ENCODE peak calls at places on chromosome 14, in eight cellular contexts. One of them, this sample, is unnamed. For H3K4me1, the result is how much of the 10 kb centered on the place peaks cover.

GRCh38 chr14:100348779-100349708 is 25.9 kb downstream of the SLC25A47 start:
- DNase-seq in psoas muscle: no peak
- DNase-seq in cardiac muscle cell: no peak
- DNase-seq in A673: no peak
- DNase-seq in H9: no peak
- DNase-seq in left lung: no peak
- DNase-seq in thoracic aorta: no peak
- DNase-seq in lower lobe of right lung: no peak
- DNase-seq in this sample: no peak

GRCh38 chr14:92252291-92252690 is 70.7 kb upstream of the SLC24A4 start:
- DNase-seq in left lung: no peak
- DNase-seq in H9: no peak
- DNase-seq in cardiac muscle cell: no peak
- DNase-seq in A673: no peak
- DNase-seq in lower lobe of right lung: no peak
- DNase-seq in thoracic aorta: no peak
- DNase-seq in psoas muscle: no peak
- DNase-seq in this sample: no peak

GRCh38 chr14:75127903-75128595 is 1.2 kb upstream of the NEK9 start:
- DNase-seq in cardiac muscle cell: no peak
- DNase-seq in A673: no peak
- DNase-seq in lower lobe of right lung: no peak
- DNase-seq in H9: no peak
- DNase-seq in left lung: no peak
- DNase-seq in thoracic aorta: no peak
- DNase-seq in psoas muscle: no peak
- DNase-seq in this sample: no peak

GRCh38 chr14:90397401-90398314 is 829 bp downstream of the CALM1 start:
- DNase-seq in left lung: peak
- DNase-seq in thoracic aorta: no peak
- DNase-seq in A673: peak
- DNase-seq in lower lobe of right lung: peak
- DNase-seq in cardiac muscle cell: peak
- DNase-seq in H9: peak
- DNase-seq in psoas muscle: peak
- DNase-seq in this sample: peak

GRCh38 chr14:105172476-105172875 is 3.9 kb upstream of the JAG2 start:
- DNase-seq in thoracic aorta: no peak
- DNase-seq in A673: no peak
- DNase-seq in left lung: no peak
- DNase-seq in cardiac muscle cell: no peak
- DNase-seq in lower lobe of right lung: no peak
- DNase-seq in H9: no peak
- DNase-seq in psoas muscle: no peak
- DNase-seq in this sample: no peak

GRCh38 chr14:105313381-105314286 is 914 bp upstream of the PACS2 start:
- DNase-seq in lower lobe of right lung: peak
- DNase-seq in cardiac muscle cell: peak
- DNase-seq in left lung: peak
- DNase-seq in H9: peak
- DNase-seq in thoracic aorta: no peak
- DNase-seq in psoas muscle: peak
- DNase-seq in A673: no peak
- DNase-seq in this sample: no peak

GRCh38 chr14:71985538-71986234 is 53.5 kb downstream of the RGS6 start:
- DNase-seq in H9: no peak
- DNase-seq in psoas muscle: no peak
- DNase-seq in lower lobe of right lung: no peak
- DNase-seq in left lung: no peak
- DNase-seq in cardiac muscle cell: no peak
- DNase-seq in thoracic aorta: no peak
- DNase-seq in A673: no peak
- DNase-seq in this sample: no peak

GRCh38 chr14:74599946-74600345 is 12.1 kb downstream of the LTBP2 start:
- DNase-seq in H9: no peak
- DNase-seq in psoas muscle: peak
- DNase-seq in thoracic aorta: no peak
- DNase-seq in left lung: no peak
- DNase-seq in A673: no peak
- DNase-seq in cardiac muscle cell: no peak
- DNase-seq in lower lobe of right lung: no peak
- DNase-seq in this sample: no peak

GRCh38 chr14:54339771-54340170 is 57.0 kb upstream of the CDKN3 start:
- DNase-seq in A673: no peak
- DNase-seq in psoas muscle: no peak
- DNase-seq in thoracic aorta: no peak
- DNase-seq in left lung: no peak
- DNase-seq in cardiac muscle cell: no peak
- DNase-seq in lower lobe of right lung: no peak
- DNase-seq in H9: no peak
- DNase-seq in this sample: no peak

GRCh38 chr14:100622708-100623485 is 35.7 kb upstream of the BEGAIN start:
- DNase-seq in cardiac muscle cell: no peak
- DNase-seq in lower lobe of right lung: peak
- DNase-seq in psoas muscle: no peak
- DNase-seq in A673: no peak
- DNase-seq in left lung: peak
- DNase-seq in H9: peak
- DNase-seq in thoracic aorta: no peak
- DNase-seq in this sample: no peak

GRCh38 chr14:75604979-75605825 is 26.8 kb downstream of the FLVCR2 start:
- DNase-seq in thoracic aorta: no peak
- DNase-seq in lower lobe of right lung: no peak
- DNase-seq in H9: no peak
- DNase-seq in left lung: peak
- DNase-seq in cardiac muscle cell: peak
- DNase-seq in A673: no peak
- DNase-seq in psoas muscle: no peak
- DNase-seq in this sample: no peak

GRCh38 chr14:33229269-33229924 is 290.7 kb downstream of the NPAS3 start:
- DNase-seq in lower lobe of right lung: no peak
- DNase-seq in H9: no peak
- DNase-seq in thoracic aorta: no peak
- DNase-seq in A673: peak
- DNase-seq in cardiac muscle cell: peak
- DNase-seq in left lung: no peak
- DNase-seq in psoas muscle: no peak
- DNase-seq in this sample: no peak

GRCh38 chr14:93326196-93326595 is 6.6 kb downstream of the BTBD7 start:
- DNase-seq in lower lobe of right lung: no peak
- DNase-seq in psoas muscle: no peak
- DNase-seq in A673: no peak
- DNase-seq in left lung: no peak
- DNase-seq in H9: no peak
- DNase-seq in cardiac muscle cell: no peak
- DNase-seq in thoracic aorta: no peak
- DNase-seq in this sample: no peak

GRCh38 chr14:75960219-75960618 is 21.6 kb downstream of the TGFB3 start:
- DNase-seq in thoracic aorta: no peak
- DNase-seq in lower lobe of right lung: no peak
- DNase-seq in left lung: no peak
- DNase-seq in psoas muscle: no peak
- DNase-seq in A673: no peak
- DNase-seq in H9: no peak
- DNase-seq in cardiac muscle cell: no peak
- DNase-seq in this sample: no peak

GRCh38 chr14:99095369-99095768 is 176.6 kb downstream of the BCL11B start:
- DNase-seq in left lung: no peak
- DNase-seq in lower lobe of right lung: no peak
- DNase-seq in cardiac muscle cell: no peak
- DNase-seq in thoracic aorta: no peak
- DNase-seq in A673: no peak
- DNase-seq in psoas muscle: no peak
- DNase-seq in H9: no peak
- DNase-seq in this sample: no peak

GRCh38 chr14:71961972-71962371 is 29.7 kb downstream of the RGS6 start:
- DNase-seq in cardiac muscle cell: no peak
- DNase-seq in left lung: no peak
- DNase-seq in psoas muscle: no peak
- DNase-seq in lower lobe of right lung: no peak
- DNase-seq in H9: no peak
- DNase-seq in A673: no peak
- DNase-seq in thoracic aorta: no peak
- DNase-seq in this sample: no peak

DNA sequence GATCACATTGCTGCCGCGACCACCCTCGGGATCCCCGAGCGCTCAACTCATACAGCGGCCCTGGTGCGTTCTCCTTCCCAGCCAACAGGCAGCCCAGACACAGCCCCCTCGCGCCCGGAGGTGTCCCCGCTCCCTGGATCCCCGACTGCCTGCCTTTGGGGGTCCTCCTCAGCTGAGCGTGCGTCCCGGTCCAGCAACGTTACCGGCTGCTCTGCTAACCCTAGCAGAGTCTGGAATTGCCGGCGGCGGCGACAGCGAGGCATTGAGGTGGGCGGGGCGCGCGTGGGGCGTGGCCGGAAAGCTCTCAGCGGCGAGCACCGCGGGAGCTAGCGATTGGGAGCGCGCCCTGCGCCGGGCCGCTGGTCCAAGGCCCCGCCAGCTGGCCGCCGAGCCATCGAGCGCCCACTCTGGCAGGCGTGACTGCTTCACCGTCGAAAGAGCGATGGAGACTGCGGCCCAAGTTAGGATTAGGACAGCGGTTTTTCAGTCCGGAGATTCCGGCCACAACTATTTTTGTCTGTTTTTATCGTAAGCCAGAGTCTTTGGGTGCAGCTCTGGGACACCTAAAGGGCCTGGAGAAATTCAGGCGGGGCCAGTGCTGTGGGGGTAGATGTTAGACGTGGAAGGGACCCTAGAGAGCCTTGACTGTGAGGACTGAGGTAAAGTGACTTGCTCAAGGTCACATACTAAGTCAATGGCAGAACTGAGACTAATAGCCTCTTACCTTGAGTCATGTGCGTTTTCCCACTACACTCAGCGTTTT is at the start of gene HEATR5A:
- DNase-seq in A673: peak
- DNase-seq in left lung: peak
- DNase-seq in cardiac muscle cell: peak
- DNase-seq in psoas muscle: peak
- DNase-seq in H9: peak
- DNase-seq in lower lobe of right lung: peak
- DNase-seq in thoracic aorta: peak
- DNase-seq in this sample: peak
- H3K27ac ChIP-seq in A673: peak
- H3K27ac ChIP-seq in left lung: peak
- H3K27ac ChIP-seq in cardiac muscle cell: peak
- H3K27ac ChIP-seq in psoas muscle: peak
- H3K27ac ChIP-seq in H9: no peak
- H3K27ac ChIP-seq in lower lobe of right lung: peak
- H3K27ac ChIP-seq in thoracic aorta: peak
- H3K27ac ChIP-seq in this sample: peak

DNA sequence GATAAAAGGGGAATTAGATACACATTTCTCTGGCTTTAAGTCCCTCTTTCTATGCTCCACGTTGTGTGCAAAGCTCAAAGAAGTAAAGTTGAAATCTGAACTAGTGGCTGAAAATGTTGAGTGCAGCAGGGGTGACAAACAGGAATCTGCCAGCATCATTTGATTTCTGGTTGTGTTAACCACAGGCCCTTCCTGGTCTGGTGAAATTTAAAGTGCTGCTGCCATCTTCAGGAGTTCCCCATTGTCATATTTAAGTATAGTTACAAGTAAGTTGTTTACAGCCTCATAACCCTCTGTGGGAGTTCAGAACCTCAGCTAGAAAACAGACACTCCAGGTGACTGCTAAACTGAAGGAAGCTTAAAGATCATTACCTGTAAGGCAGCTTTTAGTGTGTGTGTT is 90.9 kb upstream of the CCDC196 start:
- DNase-seq in A673: no peak
- DNase-seq in H9: no peak
- DNase-seq in lower lobe of right lung: no peak
- DNase-seq in psoas muscle: no peak
- DNase-seq in cardiac muscle cell: no peak
- DNase-seq in thoracic aorta: no peak
- DNase-seq in left lung: no peak
- DNase-seq in this sample: no peak
- TF ChIP-seq CTCF in A673: no peak
- TF ChIP-seq CTCF in H9: peak
- TF ChIP-seq CTCF in lower lobe of right lung: no peak
- TF ChIP-seq CTCF in psoas muscle: no peak
- TF ChIP-seq CTCF in cardiac muscle cell: no peak
- TF ChIP-seq CTCF in thoracic aorta: no peak
- TF ChIP-seq CTCF in left lung: no peak
- TF ChIP-seq CTCF in this sample: no peak

GRCh38 chr14:50087350-50088116 is 28.8 kb downstream of the VCPKMT start:
- DNase-seq in left lung: no peak
- DNase-seq in lower lobe of right lung: no peak
- DNase-seq in thoracic aorta: no peak
- DNase-seq in cardiac muscle cell: no peak
- DNase-seq in psoas muscle: no peak
- DNase-seq in A673: no peak
- DNase-seq in H9: no peak
- DNase-seq in this sample: no peak

GRCh38 chr14:50088117-50088515 is 28.3 kb downstream of the VCPKMT start:
- DNase-seq in H9: no peak
- DNase-seq in psoas muscle: no peak
- DNase-seq in A673: no peak
- DNase-seq in lower lobe of right lung: no peak
- DNase-seq in cardiac muscle cell: no peak
- DNase-seq in left lung: no peak
- DNase-seq in thoracic aorta: no peak
- DNase-seq in this sample: no peak

GRCh38 chr14:50084666-50085065 is 31.7 kb downstream of the VCPKMT start:
- DNase-seq in A673: no peak
- DNase-seq in cardiac muscle cell: no peak
- DNase-seq in psoas muscle: no peak
- DNase-seq in thoracic aorta: no peak
- DNase-seq in left lung: no peak
- DNase-seq in H9: no peak
- DNase-seq in lower lobe of right lung: no peak
- DNase-seq in this sample: no peak

GRCh38 chr14:50085570-50086315 is 30.6 kb downstream of the VCPKMT start:
- DNase-seq in thoracic aorta: no peak
- DNase-seq in cardiac muscle cell: peak
- DNase-seq in left lung: no peak
- DNase-seq in A673: peak
- DNase-seq in H9: no peak
- DNase-seq in lower lobe of right lung: no peak
- DNase-seq in psoas muscle: no peak
- DNase-seq in this sample: no peak

DNA sequence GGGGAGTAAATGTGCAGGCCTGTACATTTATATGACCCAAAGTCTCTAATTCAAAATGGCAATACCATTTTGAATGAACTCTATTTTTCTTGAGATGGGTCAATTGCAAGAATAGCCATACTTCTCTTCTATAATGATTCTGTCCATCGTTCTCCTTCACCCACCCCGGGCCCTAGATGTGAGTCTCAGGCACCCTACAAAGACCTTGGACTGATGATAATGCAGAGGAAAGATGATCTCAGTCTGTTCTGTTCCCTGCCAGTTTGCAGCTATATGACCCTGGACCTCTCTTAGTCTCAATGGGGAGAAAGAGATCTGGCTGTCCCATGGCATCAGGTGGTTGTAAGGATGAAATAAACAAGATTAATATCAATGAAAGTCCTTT is 30.1 kb downstream of the VCPKMT start:
- DNase-seq in H9: no peak
- DNase-seq in lower lobe of right lung: no peak
- DNase-seq in left lung: no peak
- DNase-seq in psoas muscle: no peak
- DNase-seq in thoracic aorta: no peak
- DNase-seq in A673: no peak
- DNase-seq in cardiac muscle cell: no peak
- DNase-seq in this sample: no peak
- H3K4me1 ChIP-seq in H9: under half
- H3K4me1 ChIP-seq in lower lobe of right lung: under half
- H3K4me1 ChIP-seq in left lung: under half
- H3K4me1 ChIP-seq in psoas muscle: under half
- H3K4me1 ChIP-seq in thoracic aorta: under half
- H3K4me1 ChIP-seq in A673: under half
- H3K4me1 ChIP-seq in cardiac muscle cell: under half
- H3K4me1 ChIP-seq in this sample: half or more

GRCh38 chr14:103030741-103031565 is 26.4 kb downstream of the CDC42BPB start:
- DNase-seq in lower lobe of right lung: no peak
- DNase-seq in cardiac muscle cell: no peak
- DNase-seq in psoas muscle: no peak
- DNase-seq in thoracic aorta: no peak
- DNase-seq in A673: no peak
- DNase-seq in left lung: no peak
- DNase-seq in H9: no peak
- DNase-seq in this sample: no peak
- H3K27ac ChIP-seq in lower lobe of right lung: peak
- H3K27ac ChIP-seq in cardiac muscle cell: no peak
- H3K27ac ChIP-seq in psoas muscle: no peak
- H3K27ac ChIP-seq in thoracic aorta: peak
- H3K27ac ChIP-seq in A673: no peak
- H3K27ac ChIP-seq in left lung: no peak
- H3K27ac ChIP-seq in H9: no peak
- H3K27ac ChIP-seq in this sample: no peak